ENCODE peak calls at places on chromosomes 16 and 17, in eight cellular contexts. One of them, this sample, is unnamed.

GRCh38 chr16:88882358-88883030 is 16.0 kb upstream of the PABPN1L start:
- DNase-seq in spleen: no peak
- DNase-seq in kidney: no peak
- DNase-seq in stomach: peak; percentile 63
- DNase-seq in mammary epithelial cell: no peak
- DNase-seq in fibroblast of lung: no peak
- DNase-seq in hepatocyte: no peak
- DNase-seq in PC-3: peak; percentile 38
- DNase-seq in this sample: no peak

GRCh38 chr16:11871193-11871592 is 19.9 kb upstream of the RSL1D1 start:
- DNase-seq in stomach: no peak
- DNase-seq in mammary epithelial cell: no peak
- DNase-seq in fibroblast of lung: peak; percentile 48
- DNase-seq in PC-3: no peak
- DNase-seq in kidney: no peak
- DNase-seq in spleen: no peak
- DNase-seq in hepatocyte: peak; percentile 15
- DNase-seq in this sample: no peak

GRCh38 chr17:76498886-76499667 is 2.1 kb downstream of the RHBDF2 start:
- DNase-seq in stomach: no peak
- DNase-seq in PC-3: peak; percentile 80
- DNase-seq in kidney: no peak
- DNase-seq in hepatocyte: no peak
- DNase-seq in fibroblast of lung: no peak
- DNase-seq in spleen: no peak
- DNase-seq in mammary epithelial cell: peak; percentile 40
- DNase-seq in this sample: no peak

GRCh38 chr17:60941028-60941427 is 263.4 kb downstream of the BCAS3 start:
- DNase-seq in stomach: peak; percentile 35
- DNase-seq in fibroblast of lung: peak; percentile 100
- DNase-seq in spleen: no peak
- DNase-seq in PC-3: no peak
- DNase-seq in hepatocyte: peak; percentile 49
- DNase-seq in mammary epithelial cell: peak; percentile 65
- DNase-seq in kidney: no peak
- DNase-seq in this sample: peak; percentile 84

GRCh38 chr17:22435231-22435974 is 743.1 kb downstream of the KCNJ18 start:
- DNase-seq in hepatocyte: no peak
- DNase-seq in mammary epithelial cell: no peak
- DNase-seq in spleen: no peak
- DNase-seq in kidney: no peak
- DNase-seq in fibroblast of lung: no peak
- DNase-seq in stomach: no peak
- DNase-seq in PC-3: no peak
- DNase-seq in this sample: no peak

GRCh38 chr16:86212706-86213426 is 297.5 kb upstream of the FOXF1 start:
- DNase-seq in spleen: peak; percentile 54
- DNase-seq in PC-3: no peak
- DNase-seq in stomach: no peak
- DNase-seq in hepatocyte: no peak
- DNase-seq in mammary epithelial cell: no peak
- DNase-seq in fibroblast of lung: no peak
- DNase-seq in kidney: no peak
- DNase-seq in this sample: no peak

GRCh38 chr17:76713765-76714164 is 3.0 kb upstream of the MXRA7 start:
- DNase-seq in spleen: peak; percentile 50
- DNase-seq in fibroblast of lung: no peak
- DNase-seq in hepatocyte: no peak
- DNase-seq in stomach: no peak
- DNase-seq in PC-3: no peak
- DNase-seq in mammary epithelial cell: no peak
- DNase-seq in kidney: no peak
- DNase-seq in this sample: no peak

GRCh38 chr16:19228057-19228456 is 57.5 kb upstream of the CLEC19A start:
- DNase-seq in fibroblast of lung: no peak
- DNase-seq in kidney: no peak
- DNase-seq in PC-3: no peak
- DNase-seq in mammary epithelial cell: no peak
- DNase-seq in stomach: no peak
- DNase-seq in hepatocyte: no peak
- DNase-seq in spleen: no peak
- DNase-seq in this sample: no peak

GRCh38 chr17:12391468-12391867 is 274.2 kb upstream of the MYOCD start:
- DNase-seq in hepatocyte: no peak
- DNase-seq in spleen: no peak
- DNase-seq in PC-3: peak; percentile 3
- DNase-seq in kidney: no peak
- DNase-seq in fibroblast of lung: no peak
- DNase-seq in mammary epithelial cell: no peak
- DNase-seq in stomach: no peak
- DNase-seq in this sample: no peak

GRCh38 chr16:50386139-50386538 is 17.4 kb upstream of the BRD7 start:
- DNase-seq in PC-3: no peak
- DNase-seq in hepatocyte: no peak
- DNase-seq in stomach: no peak
- DNase-seq in mammary epithelial cell: no peak
- DNase-seq in kidney: no peak
- DNase-seq in spleen: no peak
- DNase-seq in fibroblast of lung: no peak
- DNase-seq in this sample: no peak

GRCh38 chr17:36980281-36980761 is 31.6 kb downstream of the AATF start:
- DNase-seq in PC-3: peak; percentile 5
- DNase-seq in spleen: no peak
- DNase-seq in kidney: no peak
- DNase-seq in stomach: no peak
- DNase-seq in mammary epithelial cell: no peak
- DNase-seq in hepatocyte: no peak
- DNase-seq in fibroblast of lung: peak; percentile 63
- DNase-seq in this sample: no peak

GRCh38 chr17:42378597-42379594 is 9.3 kb downstream of the STAT3 start:
- DNase-seq in hepatocyte: no peak
- DNase-seq in kidney: no peak
- DNase-seq in mammary epithelial cell: peak; percentile 61
- DNase-seq in stomach: no peak
- DNase-seq in PC-3: no peak
- DNase-seq in spleen: no peak
- DNase-seq in fibroblast of lung: peak; percentile 42
- DNase-seq in this sample: no peak

GRCh38 chr17:80872011-80872929 is 119.4 kb upstream of the CHMP6 start:
- DNase-seq in PC-3: no peak
- DNase-seq in stomach: no peak
- DNase-seq in hepatocyte: no peak
- DNase-seq in fibroblast of lung: no peak
- DNase-seq in mammary epithelial cell: no peak
- DNase-seq in spleen: peak; percentile 39
- DNase-seq in kidney: peak; percentile 42
- DNase-seq in this sample: no peak

GRCh38 chr17:80874866-80875445 is 116.7 kb upstream of the CHMP6 start:
- DNase-seq in mammary epithelial cell: no peak
- DNase-seq in spleen: no peak
- DNase-seq in kidney: peak; percentile 22
- DNase-seq in stomach: no peak
- DNase-seq in fibroblast of lung: no peak
- DNase-seq in hepatocyte: no peak
- DNase-seq in PC-3: no peak
- DNase-seq in this sample: no peak

GRCh38 chr17:80871341-80871740 is 120.3 kb upstream of the CHMP6 start:
- DNase-seq in hepatocyte: no peak
- DNase-seq in mammary epithelial cell: no peak
- DNase-seq in stomach: no peak
- DNase-seq in PC-3: no peak
- DNase-seq in fibroblast of lung: no peak
- DNase-seq in spleen: peak; percentile 84
- DNase-seq in kidney: peak; percentile 52
- DNase-seq in this sample: no peak

GRCh38 chr17:80870401-80870800 is 121.2 kb upstream of the CHMP6 start:
- DNase-seq in mammary epithelial cell: no peak
- DNase-seq in stomach: no peak
- DNase-seq in kidney: peak; percentile 11
- DNase-seq in PC-3: no peak
- DNase-seq in fibroblast of lung: no peak
- DNase-seq in spleen: peak; percentile 40
- DNase-seq in hepatocyte: no peak
- DNase-seq in this sample: no peak

DNA sequence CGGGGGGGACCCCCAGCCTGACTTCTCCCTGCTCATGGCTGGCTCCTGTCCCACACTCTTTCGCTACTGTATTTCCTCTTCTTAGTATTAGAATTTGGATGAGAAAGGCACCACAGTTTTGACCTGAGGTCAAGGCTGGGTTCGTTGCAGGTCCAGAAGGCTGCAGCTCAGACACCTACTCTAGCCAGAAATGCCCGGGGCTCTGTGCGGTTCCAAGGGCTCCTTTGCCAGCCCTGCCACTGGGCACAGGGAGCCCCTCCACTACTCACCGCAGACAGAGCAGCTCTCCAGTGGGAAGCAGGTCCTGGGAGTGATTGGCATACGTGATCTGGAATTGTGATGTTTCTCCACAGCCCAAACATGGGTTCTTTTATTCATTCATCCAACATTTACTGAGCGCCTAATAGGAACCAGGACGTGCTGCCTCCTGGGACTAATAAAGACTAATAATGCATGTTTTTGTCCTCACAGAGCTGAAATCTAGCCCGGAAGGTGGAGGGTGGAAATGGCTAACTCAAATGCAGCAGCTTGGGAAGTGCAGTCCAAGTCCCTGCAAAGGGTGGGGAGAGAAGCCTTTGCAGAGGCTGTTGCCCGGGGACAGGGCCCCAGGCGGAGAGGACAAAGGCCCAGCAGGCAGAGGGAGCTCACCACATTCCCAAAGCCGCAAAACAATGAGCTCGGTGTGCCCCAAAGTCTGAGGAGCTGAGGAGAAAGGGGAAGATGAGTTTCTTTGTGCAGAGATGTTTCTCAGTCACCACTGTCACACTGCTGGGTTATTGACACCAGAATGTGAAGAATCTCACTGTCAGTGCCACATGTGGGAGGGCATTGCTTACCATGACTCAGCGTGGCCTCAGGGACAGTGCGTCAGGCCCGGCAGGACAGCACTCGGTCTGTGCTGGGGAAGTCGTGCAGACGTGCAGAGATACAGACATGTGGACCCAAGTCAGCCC is 118.4 kb upstream of the CHMP6 start:
- DNase-seq in kidney: peak; percentile 34
- DNase-seq in mammary epithelial cell: peak; percentile 47
- DNase-seq in spleen: peak; percentile 20
- DNase-seq in PC-3: peak; percentile 36
- DNase-seq in stomach: no peak
- DNase-seq in fibroblast of lung: no peak
- DNase-seq in hepatocyte: no peak
- DNase-seq in this sample: no peak
- H3K27ac ChIP-seq in kidney: no peak overlapping the region
- H3K27ac ChIP-seq in mammary epithelial cell: no peak overlapping the region
- H3K27ac ChIP-seq in spleen: no peak overlapping the region
- H3K27ac ChIP-seq in PC-3: no peak overlapping the region
- H3K27ac ChIP-seq in stomach: no peak overlapping the region
- H3K27ac ChIP-seq in fibroblast of lung: no peak overlapping the region
- H3K27ac ChIP-seq in hepatocyte: no peak overlapping the region
- H3K27ac ChIP-seq in this sample: no peak overlapping the region

GRCh38 chr17:32103476-32104113 is 38.7 kb upstream of the RHOT1 start:
- DNase-seq in fibroblast of lung: no peak
- DNase-seq in PC-3: no peak
- DNase-seq in stomach: peak; percentile 43
- DNase-seq in mammary epithelial cell: no peak
- DNase-seq in spleen: no peak
- DNase-seq in hepatocyte: no peak
- DNase-seq in kidney: no peak
- DNase-seq in this sample: no peak
- H3K4me3 ChIP-seq in fibroblast of lung: no peak overlapping the region
- H3K4me3 ChIP-seq in PC-3: no peak overlapping the region
- H3K4me3 ChIP-seq in stomach: no peak overlapping the region
- H3K4me3 ChIP-seq in mammary epithelial cell: no peak overlapping the region
- H3K4me3 ChIP-seq in spleen: no peak overlapping the region
- H3K4me3 ChIP-seq in hepatocyte: no peak overlapping the region
- H3K4me3 ChIP-seq in kidney: no peak overlapping the region
- H3K4me3 ChIP-seq in this sample: no peak overlapping the region

GRCh38 chr17:45060824-45061605 is at the start of gene NMT1:
- DNase-seq in PC-3: peak; percentile 100
- DNase-seq in mammary epithelial cell: peak; percentile 99
- DNase-seq in kidney: peak; percentile 98
- DNase-seq in stomach: peak; percentile 97
- DNase-seq in fibroblast of lung: peak; percentile 100
- DNase-seq in hepatocyte: peak; percentile 99
- DNase-seq in spleen: peak; percentile 97
- DNase-seq in this sample: peak; percentile 100

GRCh38 chr17:45060382-45060823 is 714 bp upstream of the NMT1 start:
- DNase-seq in kidney: no peak
- DNase-seq in hepatocyte: no peak
- DNase-seq in spleen: no peak
- DNase-seq in mammary epithelial cell: no peak
- DNase-seq in fibroblast of lung: no peak
- DNase-seq in stomach: no peak
- DNase-seq in PC-3: no peak
- DNase-seq in this sample: no peak

GRCh38 chr17:45063198-45063597 is 2.1 kb downstream of the NMT1 start:
- DNase-seq in kidney: no peak
- DNase-seq in spleen: no peak
- DNase-seq in mammary epithelial cell: no peak
- DNase-seq in stomach: no peak
- DNase-seq in PC-3: no peak
- DNase-seq in hepatocyte: no peak
- DNase-seq in fibroblast of lung: no peak
- DNase-seq in this sample: no peak

DNA sequence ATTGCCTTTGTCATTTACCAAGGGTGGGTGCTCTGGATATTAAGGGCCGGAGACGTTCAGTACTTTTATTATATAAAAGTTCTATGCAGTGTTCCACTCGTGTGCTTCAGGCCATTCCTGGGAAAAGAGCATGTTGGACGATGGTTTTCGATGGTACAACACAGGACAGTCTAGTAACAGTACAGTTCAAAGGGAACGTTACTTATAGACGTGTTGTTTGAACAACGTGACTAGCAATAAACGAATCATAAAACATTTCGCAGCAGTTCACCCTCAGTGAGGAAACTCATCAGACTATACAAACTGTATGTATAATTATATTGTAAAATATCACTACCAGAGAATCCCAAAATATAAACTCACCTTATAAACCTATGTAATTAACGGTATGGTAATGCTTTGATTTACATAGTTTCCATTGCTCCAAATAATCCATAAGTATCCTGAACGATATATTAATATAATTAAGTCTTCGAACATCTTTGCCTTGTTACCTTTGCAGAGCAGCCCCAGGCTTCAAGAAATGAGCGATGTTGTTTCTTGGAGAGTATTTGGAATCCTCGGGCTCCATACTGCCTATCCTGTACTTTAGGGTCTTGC is 589 bp downstream of the NMT1 start:
- DNase-seq in spleen: no peak
- DNase-seq in mammary epithelial cell: no peak
- DNase-seq in kidney: no peak
- DNase-seq in hepatocyte: no peak
- DNase-seq in PC-3: no peak
- DNase-seq in fibroblast of lung: no peak
- DNase-seq in stomach: no peak
- DNase-seq in this sample: no peak
- H3K27ac ChIP-seq in spleen: peak overlapping the region; percentile 94
- H3K27ac ChIP-seq in mammary epithelial cell: peak overlapping the region; percentile 94
- H3K27ac ChIP-seq in kidney: peak overlapping the region; percentile 82
- H3K27ac ChIP-seq in hepatocyte: peak overlapping the region; percentile 84
- H3K27ac ChIP-seq in PC-3: peak overlapping the region; percentile 75
- H3K27ac ChIP-seq in fibroblast of lung: peak overlapping the region; percentile 97
- H3K27ac ChIP-seq in stomach: peak overlapping the region; percentile 92
- H3K27ac ChIP-seq in this sample: peak overlapping the region; percentile 80

GRCh38 chr17:68196394-68197090 is 51.3 kb upstream of the AMZ2 start:
- DNase-seq in mammary epithelial cell: no peak
- DNase-seq in spleen: no peak
- DNase-seq in hepatocyte: peak; percentile 15
- DNase-seq in PC-3: no peak
- DNase-seq in fibroblast of lung: no peak
- DNase-seq in kidney: peak; percentile 77
- DNase-seq in stomach: no peak
- DNase-seq in this sample: no peak
- H3K4me3 ChIP-seq in mammary epithelial cell: peak overlapping the region; percentile 29
- H3K4me3 ChIP-seq in spleen: peak overlapping the region; percentile 46
- H3K4me3 ChIP-seq in hepatocyte: no peak overlapping the region
- H3K4me3 ChIP-seq in PC-3: peak overlapping the region; percentile 60
- H3K4me3 ChIP-seq in fibroblast of lung: no peak overlapping the region
- H3K4me3 ChIP-seq in kidney: no peak overlapping the region
- H3K4me3 ChIP-seq in stomach: peak overlapping the region; percentile 38
- H3K4me3 ChIP-seq in this sample: peak overlapping the region; percentile 61